ENCODE peak calls at places on chromosomes 11 and 22, in seven cellular contexts. K is AG09319; L is astrocyte of the cerebellum; D is cardiac muscle cell; T is activated CD4-positive, alpha-beta T cell treated with anti-CD3 and anti-CD28 coated beads for 1 hour; G is heart left ventricle; W is NCI-H446. P is an unnamed sample.

GRCh38 chr22:23068832-23069385 is 1.4 kb upstream of the GNAZ start:
- DNase-seq in K (no peak), L (no peak), D (no peak), T (no peak), G (peak; percentile 7), W (no peak), P (no peak)

GRCh38 chr11:11316651-11317050 is 36.4 kb downstream of the CSNK2A3 start:
- DNase-seq in K (no peak), L (no peak), D (no peak), T (no peak), G (no peak), W (no peak), P (no peak)

GRCh38 chr11:43687120-43687791 is 6.7 kb downstream of the HSD17B12 start:
- DNase-seq in K (no peak), L (no peak), D (peak; percentile 39), T (no peak), G (peak; percentile 81), W (no peak), P (no peak)

GRCh38 chr11:102399189-102399588 is 52.2 kb downstream of the BIRC2 start:
- DNase-seq in K (no peak), L (no peak), D (no peak), T (no peak), G (no peak), W (no peak), P (no peak)

GRCh38 chr22:26744892-26745808 is 87.8 kb downstream of the MIAT start:
- DNase-seq in K (no peak), L (no peak), D (no peak), T (no peak), G (no peak), W (no peak), P (no peak)

GRCh38 chr11:119316729-119317591 is at the start of gene MCAM:
- DNase-seq in K (no peak), L (no peak), D (peak; percentile 82), T (no peak), G (peak; percentile 66), W (no peak), P (no peak)

GRCh38 chr11:124079631-124080318 is 35.5 kb upstream of the VWA5A start:
- DNase-seq in K (no peak), L (no peak), D (no peak), T (no peak), G (no peak), W (no peak), P (no peak)

GRCh38 chr11:66820921-66821320 is 22.3 kb upstream of the RCE1 start:
- DNase-seq in K (no peak), L (no peak), D (no peak), T (no peak), G (no peak), W (no peak), P (no peak)

GRCh38 chr11:104432526-104432925 is 268.6 kb upstream of the PDGFD start:
- DNase-seq in K (no peak), L (no peak), D (no peak), T (no peak), G (no peak), W (no peak), P (no peak)

GRCh38 chr11:117226388-117227385 is 5.2 kb downstream of the PCSK7 start:
- DNase-seq in K (peak; percentile 56), L (peak; percentile 64), D (peak; percentile 88), T (peak; percentile 17), G (no peak), W (peak; percentile 67), P (no peak)

GRCh38 chr11:84430661-84431060 is 1144.5 kb upstream of the CCDC90B start:
- DNase-seq in K (no peak), L (no peak), D (no peak), T (no peak), G (no peak), W (no peak), P (no peak)

GRCh38 chr11:65014146-65014960 is at the start of gene ARL2:
- DNase-seq in K (no peak), L (no peak), D (no peak), T (no peak), G (no peak), W (no peak), P (no peak)

GRCh38 chr11:72924568-72925190 is 110.5 kb downstream of the ATG16L2 start:
- DNase-seq in K (no peak), L (peak; percentile 41), D (no peak), T (no peak), G (no peak), W (peak; percentile 1), P (no peak)

GRCh38 chr11:107598225-107599139 is 7.5 kb downstream of the ELMOD1 start:
- DNase-seq in K (no peak), L (no peak), D (peak; percentile 63), T (no peak), G (no peak), W (peak; percentile 23), P (no peak)

GRCh38 chr11:1931326-1931725 is 11.8 kb downstream of the TNNT3 start:
- DNase-seq in K (no peak), L (no peak), D (no peak), T (no peak), G (peak; percentile 64), W (no peak), P (no peak)

GRCh38 chr11:2539761-2540520 is 95.1 kb downstream of the KCNQ1 start:
- DNase-seq in K (no peak), L (no peak), D (no peak), T (no peak), G (peak; percentile 17), W (no peak), P (no peak)

P was measured in brain pericyte.